ENCODE peak calls at places on chromosomes 3 and 15, in six cellular contexts. D is esophagus squamous epithelium, A is sigmoid colon, O is gastrocnemius medialis, C is heart left ventricle, W is hepatocyte. I is an unnamed sample. For H3K4me1, the result is how much of the 10 kb centered on the place peaks cover.

GRCh38 chr15:49686626-49687025 is 65.8 kb downstream of the DTWD1 start:
- DNase-seq in W (no peak), D (no peak), O (no peak), A (no peak), C (no peak), I (no peak)

GRCh38 chr3:61268659-61269058 is 17.4 kb upstream of the FHIT start:
- DNase-seq in O (no peak), C (no peak), W (no peak), D (no peak), A (no peak), I (no peak)

GRCh38 chr3:36911990-36912804 is 32.7 kb downstream of the TRANK1 start:
- DNase-seq in O (no peak), W (peak), D (peak), C (no peak), A (no peak), I (no peak)

GRCh38 chr15:99409097-99409473 is 156.7 kb upstream of the MEF2A start:
- DNase-seq in W (peak), D (no peak), C (peak), A (peak), O (peak), I (peak)

GRCh38 chr15:78928616-78929093 is 16.2 kb downstream of the CTSH start:
- DNase-seq in O (no peak), C (no peak), A (no peak), W (no peak), D (no peak), I (no peak)

GRCh38 chr3:47323431-47324277 is 40.9 kb downstream of the KLHL18 start:
- DNase-seq in O (no peak), C (no peak), W (peak), D (no peak), A (no peak), I (no peak)

GRCh38 chr3:11944052-11944673 is 60.0 kb upstream of the SYN2 start:
- DNase-seq in D (no peak), O (no peak), A (no peak), C (no peak), W (peak), I (peak)

GRCh38 chr3:77372018-77372417 is 332.1 kb downstream of the ROBO2 start:
- DNase-seq in D (no peak), A (no peak), O (no peak), C (no peak), W (no peak), I (no peak)

GRCh38 chr3:31895471-31895870 is 85.6 kb downstream of the OSBPL10 start:
- DNase-seq in W (no peak), C (no peak), O (no peak), D (no peak), A (no peak), I (no peak)

GRCh38 chr15:101657968-101658784 is 6.0 kb upstream of the TM2D3 start:
- DNase-seq in D (no peak), A (no peak), C (peak), W (no peak), O (no peak), I (peak)

GRCh38 chr3:23254287-23254686 is 51.2 kb downstream of the UBE2E2 start:
- DNase-seq in C (no peak), O (no peak), A (no peak), W (peak), D (no peak), I (no peak)

GRCh38 chr15:52137432-52138357 is 25.1 kb upstream of the BCL2L10 start:
- DNase-seq in C (no peak), O (no peak), W (no peak), A (no peak), D (no peak), I (no peak)

GRCh38 chr3:159859424-159859823 is 129.2 kb upstream of the IL12A start:
- DNase-seq in W (no peak), O (no peak), C (no peak), D (no peak), A (no peak), I (peak)

GRCh38 chr15:90592144-90592887 is 62.6 kb downstream of the CRTC3 start:
- DNase-seq in O (no peak), D (no peak), A (no peak), C (no peak), W (no peak), I (no peak)

GRCh38 chr3:115100172-115100571 is 46.9 kb downstream of the ZBTB20 start:
- DNase-seq in D (no peak), W (peak), A (no peak), O (no peak), C (no peak), I (no peak)

GRCh38 chr15:77620297-77620696 is 12.4 kb downstream of the LINGO1 start:
- DNase-seq in A (no peak), O (no peak), D (no peak), C (no peak), W (no peak), I (no peak)

GRCh38 chr3:25428003-25428861 is at the start of gene RARB:
- DNase-seq in W (peak), A (peak), D (no peak), C (peak), O (peak), I (peak)

GRCh38 chr15:73931441-73931840 is 5.2 kb downstream of the LOXL1 start:
- DNase-seq in O (no peak), D (no peak), A (no peak), W (no peak), C (peak), I (no peak)

GRCh38 chr15:69727257-69727924 is 274.8 kb downstream of the RPLP1 start:
- DNase-seq in A (no peak), D (no peak), O (no peak), W (no peak), C (no peak), I (no peak)

GRCh38 chr3:136305879-136306278 is 55.7 kb downstream of the PCCB start:
- DNase-seq in A (no peak), D (no peak), O (no peak), W (no peak), C (no peak), I (no peak)

GRCh38 chr3:146099316-146099715 is 61.7 kb downstream of the PLOD2 start:
- DNase-seq in C (peak), O (no peak), A (no peak), D (no peak), W (no peak), I (no peak)

GRCh38 chr3:72797773-72798543 is 50.3 kb downstream of the SHQ1 start:
- DNase-seq in O (no peak), C (peak), D (no peak), W (peak), A (no peak), I (peak)

GRCh38 chr15:59997070-59997701 is 6.9 kb upstream of the FOXB1 start:
- DNase-seq in C (no peak), O (no peak), D (no peak), W (no peak), A (no peak), I (no peak)

GRCh38 chr15:60994842-60995495 is 234.1 kb downstream of the RORA start:
- DNase-seq in C (peak), A (no peak), W (no peak), O (no peak), D (no peak), I (no peak)

GRCh38 chr15:88487176-88487795 is 19.8 kb downstream of the MRPS11 start:
- DNase-seq in W (no peak), D (no peak), A (no peak), O (no peak), C (no peak), I (no peak)

GRCh38 chr3:114451561-114452018 is 157.8 kb downstream of the TIGIT start:
- DNase-seq in D (no peak), O (peak), W (no peak), A (no peak), C (peak), I (no peak)

GRCh38 chr3:185929192-185930151 is 8.3 kb downstream of the TRA2B start:
- DNase-seq in A (no peak), W (no peak), D (no peak), O (no peak), C (no peak), I (no peak)

GRCh38 chr3:141072950-141073349 is 21.8 kb downstream of the SPSB4 start:
- DNase-seq in C (no peak), A (no peak), W (no peak), D (no peak), O (no peak), I (no peak)

GRCh38 chr3:163368168-163368567 is 1710.1 kb downstream of the SI start:
- DNase-seq in O (no peak), C (no peak), W (no peak), D (no peak), A (no peak), I (no peak)

GRCh38 chr3:100891033-100891432 is 102.2 kb downstream of the ABI3BP start:
- DNase-seq in O (no peak), D (no peak), W (no peak), C (no peak), A (no peak), I (no peak)

DNA sequence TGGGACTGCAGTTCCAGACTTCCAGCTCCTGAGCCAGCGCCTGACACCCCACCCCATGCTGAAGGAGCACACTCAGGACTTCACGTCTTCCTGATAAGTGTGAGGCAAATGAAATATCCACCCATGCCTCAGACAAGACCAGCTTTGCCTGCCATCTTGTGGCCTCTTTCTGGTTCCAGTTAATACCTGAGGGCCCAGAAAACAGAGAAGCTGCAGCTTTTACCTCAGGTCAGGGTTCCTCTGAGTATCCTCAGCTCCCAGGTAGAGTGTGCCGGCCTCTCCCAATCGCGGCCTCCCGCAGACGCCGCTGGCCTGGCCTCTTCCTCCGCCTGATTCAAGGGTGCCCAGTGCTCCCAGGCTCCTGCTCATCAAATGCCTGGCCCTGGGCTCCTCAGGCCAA is 5.1 kb upstream of the KLHL6 start:
- DNase-seq in D (no peak), A (no peak), O (no peak), W (peak), C (no peak), I (no peak)
- TF ChIP-seq CTCF in D (peak), A (no peak), O (peak), W (peak), C (no peak), I (peak)

GRCh38 chr3:172221550-172221949 is 182.2 kb downstream of the FNDC3B start:
- DNase-seq in W (no peak), O (no peak), C (no peak), D (no peak), A (no peak), I (no peak)

GRCh38 chr3:172222474-172223071 is 183.2 kb downstream of the FNDC3B start:
- DNase-seq in C (no peak), D (no peak), O (no peak), W (no peak), A (no peak), I (no peak)

GRCh38 chr3:172225215-172225707 is 185.9 kb downstream of the FNDC3B start:
- DNase-seq in O (no peak), A (no peak), W (no peak), C (no peak), D (no peak), I (no peak)

GRCh38 chr3:172224560-172225214 is 185.3 kb downstream of the FNDC3B start:
- DNase-seq in A (no peak), O (no peak), W (no peak), C (no peak), D (no peak), I (no peak)

GRCh38 chr3:172223870-172224269 is 184.5 kb downstream of the FNDC3B start:
- DNase-seq in A (no peak), D (no peak), O (no peak), W (no peak), C (no peak), I (no peak)
- H3K4me1 ChIP-seq in A (under half), D (under half), O (under half), W (under half), C (half or more), I (under half)

GRCh38 chr3:147906275-147906674 is 497.1 kb downstream of the ZIC1 start:
- DNase-seq in C (no peak), A (no peak), W (no peak), O (no peak), D (no peak), I (no peak)

GRCh38 chr3:147904421-147904820 is 495.3 kb downstream of the ZIC1 start:
- DNase-seq in A (no peak), C (no peak), W (no peak), D (no peak), O (no peak), I (peak)

DNA sequence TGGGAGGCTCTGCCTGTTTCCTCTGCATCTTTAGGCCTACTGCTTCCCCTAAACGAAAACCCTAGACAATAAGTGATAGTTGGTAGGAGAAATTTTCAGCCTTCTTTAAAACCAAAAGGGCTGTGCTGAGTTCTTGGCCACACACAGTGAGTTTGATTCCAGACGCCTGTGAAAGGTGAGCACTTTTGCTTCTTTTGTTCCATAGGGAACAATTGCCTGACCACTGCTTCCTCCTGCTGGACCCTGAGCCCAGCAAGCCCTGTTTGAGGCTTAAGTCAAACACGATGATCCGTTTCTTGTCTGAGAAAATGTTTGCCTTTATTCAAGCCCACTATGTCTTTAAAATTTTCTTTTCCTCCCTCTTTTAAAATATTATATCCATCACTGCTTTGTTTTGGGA is 493.9 kb downstream of the ZIC1 start:
- DNase-seq in D (no peak), W (no peak), A (no peak), C (no peak), O (no peak), I (no peak)
- TF ChIP-seq CTCF in D (no peak), W (no peak), A (no peak), C (no peak), O (no peak), I (no peak)

GRCh38 chr3:156300929-156301806 is 180.8 kb downstream of the KCNAB1 start:
- DNase-seq in O (no peak), C (no peak), W (no peak), A (no peak), D (no peak), I (no peak)

GRCh38 chr3:156298938-156299337 is 178.6 kb downstream of the KCNAB1 start:
- DNase-seq in D (no peak), C (peak), A (peak), O (peak), W (no peak), I (no peak)

GRCh38 chr3:156299569-156299968 is 179.2 kb downstream of the KCNAB1 start:
- DNase-seq in O (no peak), W (no peak), C (no peak), D (no peak), A (no peak), I (no peak)

GRCh38 chr3:156298014-156298413 is 177.6 kb downstream of the KCNAB1 start:
- DNase-seq in A (no peak), O (no peak), D (no peak), C (no peak), W (no peak), I (no peak)

DNA sequence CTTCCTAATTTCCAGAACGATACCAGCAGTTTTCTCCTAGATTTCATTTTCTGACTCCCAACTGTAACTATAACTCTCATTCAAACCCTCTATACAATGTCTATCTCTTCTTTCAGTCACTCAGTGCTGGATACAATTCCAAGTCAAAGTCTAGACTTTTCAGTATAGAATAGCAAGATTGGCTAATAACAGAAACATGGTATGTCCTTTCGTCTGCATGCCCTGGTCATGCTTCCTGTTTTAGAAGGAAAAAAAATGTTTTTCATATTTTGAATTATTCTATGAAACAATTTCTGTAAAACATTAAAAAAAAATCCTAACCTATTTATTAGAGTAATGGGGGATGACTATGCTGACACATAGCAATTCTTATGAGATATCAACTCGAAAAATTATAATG is 180.0 kb downstream of the KCNAB1 start:
- DNase-seq in A (no peak), W (no peak), O (no peak), C (no peak), D (no peak), I (no peak)
- H3K4me1 ChIP-seq in A (under half), W (under half), O (under half), C (half or more), D (under half), I (under half)

DNA sequence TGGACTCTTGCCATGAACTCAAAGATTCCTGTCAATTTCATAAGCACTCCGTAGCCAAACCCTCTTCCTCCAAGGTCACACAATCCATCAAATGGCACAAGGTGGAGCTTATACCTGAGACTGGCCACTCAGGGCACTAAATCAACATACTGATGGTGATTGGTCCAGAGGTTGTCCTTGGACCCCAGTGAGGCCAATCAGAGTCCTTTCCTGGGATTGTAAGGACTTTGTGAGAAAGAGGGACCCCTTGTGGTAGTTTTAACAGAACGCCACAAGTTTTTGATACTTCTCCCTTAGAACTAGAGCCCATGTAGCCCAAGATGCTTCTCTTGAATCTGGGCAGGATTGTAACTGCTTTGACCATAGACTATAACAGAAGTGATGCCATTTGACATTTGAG is 44.4 kb upstream of the LARS2 start:
- DNase-seq in A (no peak), W (no peak), C (no peak), D (no peak), O (no peak), I (peak)
- TF ChIP-seq CTCF in A (no peak), W (no peak), C (no peak), D (no peak), O (no peak), I (peak)

GRCh38 chr3:107976204-107976775 is 114.5 kb downstream of the CD47 start:
- DNase-seq in O (no peak), A (no peak), C (no peak), W (no peak), D (no peak), I (no peak)

GRCh38 chr3:107971181-107971580 is 119.7 kb downstream of the CD47 start:
- DNase-seq in C (no peak), A (no peak), D (no peak), O (no peak), W (no peak), I (no peak)

GRCh38 chr3:107969994-107970896 is 120.6 kb downstream of the CD47 start:
- DNase-seq in A (no peak), O (no peak), W (peak), D (no peak), C (no peak), I (peak)

GRCh38 chr3:107975529-107976203 is 115.2 kb downstream of the CD47 start:
- DNase-seq in W (no peak), C (no peak), D (no peak), A (no peak), O (no peak), I (no peak)

DNA sequence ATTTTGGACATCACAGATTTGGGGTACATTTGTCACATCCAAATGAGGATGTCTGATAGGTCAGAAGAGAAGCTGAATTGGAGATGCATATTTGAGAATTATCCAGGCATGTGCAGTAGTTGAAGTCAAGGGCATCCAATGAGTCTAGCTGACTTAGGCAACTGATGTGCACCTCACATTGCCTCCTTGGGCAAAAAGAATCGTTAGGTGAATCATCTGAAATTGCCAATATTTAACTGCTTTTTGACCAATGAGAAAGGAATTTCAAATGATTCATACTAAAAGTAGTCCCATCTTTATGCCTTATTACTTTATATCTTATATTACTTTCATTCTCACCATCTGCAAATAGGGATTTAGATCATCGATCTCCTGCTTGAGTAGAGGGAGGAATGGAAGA is 117.7 kb downstream of the CD47 start:
- DNase-seq in A (no peak), W (no peak), C (no peak), D (no peak), O (no peak), I (no peak)
- H3K4me1 ChIP-seq in A (under half), W (under half), C (under half), D (under half), O (under half), I (under half)

GRCh38 chr3:81871358-81872152 is 110.1 kb upstream of the GBE1 start:
- DNase-seq in W (peak), D (no peak), A (no peak), O (no peak), C (no peak), I (no peak)
- TF ChIP-seq CTCF in W (peak), D (no peak), A (no peak), O (no peak), C (peak), I (peak)

DNA sequence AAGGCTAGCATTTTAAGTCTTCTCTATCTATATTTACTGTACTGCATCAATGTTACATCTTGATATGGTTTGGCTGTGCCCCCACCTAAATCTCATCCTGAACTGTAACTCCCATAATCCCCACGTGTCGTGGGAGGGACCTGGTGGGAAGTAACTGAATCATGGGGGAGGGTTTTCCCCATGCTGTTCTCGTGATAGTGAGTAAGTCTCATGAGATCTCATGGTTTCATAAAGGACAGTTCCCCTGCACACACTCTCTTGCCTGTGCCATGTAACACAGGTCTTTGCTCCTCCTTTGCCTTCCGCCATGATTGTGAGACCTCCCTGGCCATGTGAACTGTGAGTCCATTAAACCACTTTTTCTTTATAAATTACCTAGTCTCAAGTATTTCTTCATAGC is 161.5 kb downstream of the TBC1D5 start:
- DNase-seq in D (no peak), O (no peak), W (no peak), C (no peak), A (no peak), I (no peak)
- H3K4me1 ChIP-seq in D (under half), O (under half), W (under half), C (under half), A (under half), I (under half)

I was measured in BE2C.